ENCODE peak calls at places on chromosomes 2 and 18, in ten cellular contexts. O, J, D, E, M, U, G, H, X and F are unnamed samples.

GRCh38 chr18:46164920-46165319 is 60.7 kb downstream of the HAUS1 start:
- DNase-seq in M (no peak), D (no peak), O (no peak), G (no peak), H (no peak), U (no peak), E (no peak), X (no peak), J (no peak), F (no peak)

GRCh38 chr2:130371723-130372054 is 15.8 kb downstream of the PTPN18 start:
- DNase-seq in M (no peak), D (no peak), J (no peak), U (no peak), H (peak), O (no peak), X (peak), E (peak), G (no peak), F (no peak)

GRCh38 chr18:38695559-38696270 is 1130.1 kb upstream of the CELF4 start:
- DNase-seq in D (no peak), H (peak), U (no peak), M (no peak), X (no peak), E (peak), O (no peak), J (no peak), G (no peak), F (peak)

GRCh38 chr2:43174368-43175186 is 51.8 kb downstream of the ZFP36L2 start:
- DNase-seq in U (peak), E (peak), G (no peak), H (no peak), M (no peak), D (no peak), J (no peak), X (no peak), O (no peak), F (no peak)

GRCh38 chr18:12747530-12748315 is 44.9 kb downstream of the PSMG2 start:
- DNase-seq in D (no peak), O (no peak), M (no peak), U (no peak), E (no peak), X (no peak), G (no peak), H (peak), J (peak), F (no peak)

GRCh38 chr2:63654959-63655358 is 66.2 kb downstream of the MDH1 start:
- DNase-seq in U (no peak), M (no peak), E (peak), O (no peak), X (no peak), J (peak), H (peak), D (peak), G (no peak), F (peak)

GRCh38 chr2:72745679-72746368 is 80.0 kb downstream of the EXOC6B start:
- DNase-seq in D (peak), X (no peak), G (no peak), E (peak), J (peak), M (peak), U (no peak), H (peak), O (no peak), F (peak)

GRCh38 chr2:85434677-85435076 is 16.2 kb downstream of the SH2D6 start:
- DNase-seq in X (no peak), M (no peak), E (no peak), H (no peak), G (no peak), D (no peak), U (no peak), O (no peak), J (no peak), F (no peak)

GRCh38 chr2:208363485-208363884 is 43.1 kb upstream of the PTH2R start:
- DNase-seq in D (peak), G (no peak), O (peak), X (no peak), M (no peak), U (no peak), J (peak), E (peak), H (peak), F (peak)

GRCh38 chr2:144513388-144514100 is 6.4 kb downstream of the ZEB2 start:
- DNase-seq in D (peak), G (no peak), U (no peak), X (no peak), O (peak), H (peak), J (no peak), M (no peak), E (no peak), F (peak)

GRCh38 chr2:233385489-233386044 is 31.3 kb downstream of the DGKD start:
- DNase-seq in D (peak), E (peak), X (no peak), H (peak), M (no peak), U (peak), G (no peak), J (no peak), O (no peak), F (no peak)

GRCh38 chr2:137837830-137838229 is 126.4 kb upstream of the HNMT start:
- DNase-seq in M (no peak), H (peak), E (no peak), O (no peak), X (no peak), U (no peak), J (peak), G (no peak), D (no peak), F (no peak)

GRCh38 chr18:64409511-64409910 is 260.6 kb upstream of the LINC00305 start:
- DNase-seq in H (peak), E (peak), O (no peak), J (peak), D (no peak), M (no peak), G (peak), X (no peak), U (no peak), F (peak)
- TF ChIP-seq CTCF in H (peak), E (peak), O (no peak), J (peak), D (no peak), M (no peak), G (peak), X (peak), U (no peak), F (peak)

DNA sequence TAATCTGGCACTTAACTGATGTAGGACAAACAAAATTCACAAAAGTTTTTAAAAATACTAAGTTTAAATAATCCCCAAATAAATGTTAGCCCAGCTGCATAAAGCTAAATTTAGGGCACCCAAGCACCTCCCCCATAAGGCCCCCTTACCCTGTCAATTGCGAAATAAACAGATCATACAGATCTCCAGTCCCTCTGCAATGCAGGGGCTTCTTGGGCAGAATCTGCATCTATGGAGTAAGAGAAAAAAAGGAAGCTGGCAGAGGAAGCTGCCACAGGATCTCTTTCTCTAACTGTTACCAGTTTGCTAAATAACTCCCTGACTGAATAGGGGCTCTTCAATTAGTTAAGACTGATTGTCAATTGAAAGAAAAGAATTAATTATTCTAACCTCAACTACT is 117.7 kb downstream of the MEMO1 start:
- DNase-seq in E (no peak), X (no peak), J (no peak), O (no peak), G (no peak), U (no peak), M (no peak), D (no peak), H (no peak), F (no peak)
- H3K4me3 ChIP-seq in E (no peak), X (no peak), J (no peak), O (no peak), G (no peak), U (no peak), M (no peak), D (no peak), H (no peak), F (no peak)

GRCh38 chr2:47783491-47784330 is 766 bp downstream of the MSH6 start:
- DNase-seq in O (no peak), M (peak), D (peak), E (peak), U (peak), H (peak), X (peak), G (peak), J (peak), F (peak)
- TF ChIP-seq CTCF in O (no peak), M (no peak), D (no peak), E (no peak), U (no peak), H (no peak), X (no peak), G (no peak), J (no peak), F (no peak)

DNA sequence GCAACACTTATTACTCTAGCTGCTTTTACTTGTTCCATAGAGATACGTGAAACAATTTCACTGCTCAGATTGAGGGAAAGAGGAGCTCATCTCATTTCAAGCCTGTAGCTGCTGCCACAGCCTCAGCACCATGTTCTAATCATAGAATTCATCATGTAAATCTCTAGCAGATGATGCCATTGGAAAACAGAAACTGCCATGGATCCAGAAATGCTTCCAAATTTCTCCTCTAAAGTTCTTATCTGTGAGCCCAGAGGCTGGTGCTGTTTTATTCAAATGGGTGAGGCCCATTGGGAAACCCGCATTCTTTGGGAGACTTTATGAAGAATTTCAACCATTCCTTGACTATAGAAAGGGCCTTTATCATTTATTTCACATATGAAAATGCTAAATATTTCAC is 1.9 kb downstream of the CDC42EP3 start:
- DNase-seq in H (no peak), O (no peak), E (no peak), D (peak), X (no peak), U (no peak), J (no peak), G (no peak), M (no peak), F (peak)
- H3K4me3 ChIP-seq in H (peak), O (peak), E (peak), D (peak), X (peak), U (peak), J (peak), G (no peak), M (peak), F (peak)

GRCh38 chr2:20637147-20637546 is 13.8 kb downstream of the HS1BP3 start:
- DNase-seq in U (no peak), H (no peak), J (no peak), D (peak), E (no peak), X (no peak), G (no peak), O (no peak), M (no peak), F (no peak)

GRCh38 chr2:20638014-20638413 is 12.9 kb downstream of the HS1BP3 start:
- DNase-seq in D (no peak), O (no peak), M (no peak), H (no peak), J (no peak), E (no peak), X (no peak), U (no peak), G (no peak), F (no peak)

GRCh38 chr2:20635096-20635475 is 15.8 kb downstream of the HS1BP3 start:
- DNase-seq in E (no peak), X (peak), G (no peak), D (no peak), U (no peak), J (no peak), M (no peak), O (no peak), H (no peak), F (no peak)

GRCh38 chr2:20634430-20635095 is 16.3 kb downstream of the HS1BP3 start:
- DNase-seq in H (peak), M (no peak), U (no peak), X (peak), O (no peak), J (no peak), E (no peak), G (peak), D (peak), F (peak)

DNA sequence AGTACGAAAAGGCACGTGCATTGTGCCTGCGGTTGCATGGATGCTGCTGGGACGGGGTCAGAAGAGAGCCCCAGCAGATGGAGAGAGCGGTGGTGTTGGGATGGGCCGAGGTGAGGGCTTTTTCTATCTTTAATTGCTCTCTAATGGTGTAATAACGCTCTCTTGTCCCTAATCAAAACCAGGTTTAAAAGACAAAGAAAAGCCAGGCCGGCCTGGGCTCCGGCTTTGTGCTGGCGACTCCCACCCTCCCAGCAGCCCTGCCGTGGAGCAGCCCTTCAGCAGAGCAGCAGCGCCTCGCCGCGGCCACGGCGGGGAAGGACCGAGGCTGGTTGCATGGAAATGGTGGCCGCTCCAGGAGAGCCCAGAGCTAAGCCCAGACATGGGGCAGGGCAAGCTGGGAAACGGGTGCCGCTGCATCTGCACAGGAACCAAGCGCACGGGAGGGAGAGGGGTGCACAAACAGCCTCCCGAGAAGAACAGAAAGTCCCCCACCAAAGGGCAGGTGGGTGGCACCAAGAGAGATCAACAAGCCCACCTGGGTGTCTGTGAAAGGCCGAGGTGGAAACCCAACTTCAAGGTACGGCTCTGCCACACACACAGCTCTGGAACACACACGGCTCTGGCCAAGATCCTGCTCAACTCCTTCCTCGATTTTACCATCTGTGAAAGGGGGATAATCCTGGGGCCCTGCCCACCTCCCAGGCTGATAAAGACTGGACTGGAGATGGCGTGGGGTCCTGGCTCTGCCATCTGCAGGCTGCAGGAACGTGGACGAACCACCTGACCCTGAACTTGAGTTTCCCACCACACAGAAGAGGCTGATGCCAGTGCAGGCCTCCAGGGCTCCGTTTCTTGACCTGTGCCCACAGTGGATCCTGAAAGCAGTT is 15.0 kb downstream of the HS1BP3 start:
- DNase-seq in M (peak), G (peak), O (no peak), E (peak), H (peak), U (no peak), X (peak), D (peak), J (no peak), F (peak)
- TF ChIP-seq CTCF in M (peak), G (peak), O (peak), E (peak), H (peak), U (peak), X (peak), D (peak), J (peak), F (peak)

GRCh38 chr18:50461251-50461650 is 86.4 kb downstream of the SKA1 start:
- DNase-seq in J (no peak), D (no peak), E (no peak), U (no peak), M (no peak), O (no peak), G (no peak), H (no peak), X (no peak), F (no peak)

GRCh38 chr18:50458796-50459195 is 84.0 kb downstream of the SKA1 start:
- DNase-seq in U (no peak), M (no peak), E (no peak), X (no peak), H (no peak), G (no peak), D (no peak), J (no peak), O (no peak), F (no peak)

GRCh38 chr18:50458366-50458765 is 83.5 kb downstream of the SKA1 start:
- DNase-seq in G (no peak), J (no peak), U (no peak), X (no peak), E (no peak), D (no peak), H (no peak), M (no peak), O (no peak), F (no peak)

GRCh38 chr18:50460062-50460461 is 85.2 kb downstream of the SKA1 start:
- DNase-seq in M (no peak), D (no peak), O (no peak), H (no peak), J (no peak), U (no peak), G (no peak), E (no peak), X (no peak), F (no peak)

GRCh38 chr18:50460691-50461090 is 85.8 kb downstream of the SKA1 start:
- DNase-seq in M (no peak), X (no peak), O (no peak), E (no peak), J (no peak), H (no peak), G (no peak), U (no peak), D (no peak), F (no peak)
- H3K4me3 ChIP-seq in M (no peak), X (no peak), O (no peak), E (no peak), J (no peak), H (no peak), G (no peak), U (no peak), D (no peak), F (no peak)

GRCh38 chr2:88191722-88192042 is 21.5 kb downstream of the THNSL2 start:
- DNase-seq in O (no peak), G (no peak), D (no peak), X (no peak), J (no peak), U (no peak), E (no peak), M (no peak), H (no peak), F (no peak)
- TF ChIP-seq CTCF in O (no peak), G (no peak), D (no peak), X (no peak), J (no peak), U (no peak), E (no peak), M (no peak), H (no peak), F (no peak)

GRCh38 chr2:171792922-171793580 is 101.0 kb downstream of the SLC25A12 start:
- DNase-seq in E (no peak), H (no peak), O (no peak), G (no peak), D (no peak), U (no peak), X (no peak), J (no peak), M (no peak), F (no peak)
- H3K4me3 ChIP-seq in E (no peak), H (no peak), O (no peak), G (no peak), D (no peak), U (no peak), X (no peak), J (no peak), M (no peak), F (no peak)